ENCODE peak calls at places on chromosomes 6 and 20, in nine cellular contexts. Z, W, S, K, B, F, U, P and H are unnamed samples. For H3K27me3, the result is how much of the 10 kb centered on the place peaks cover.

GRCh38 chr6:87944541-87944954 is 103.1 kb upstream of the SPACA1 start:
- DNase-seq in Z (peak), W (peak), S (peak), K (peak), B (no peak), F (peak), U (peak), P (no peak), H (no peak)

GRCh38 chr20:41072099-41072798 is 43.6 kb downstream of the TOP1 start:
- DNase-seq in Z (peak), W (peak), S (peak), K (no peak), B (peak), F (no peak), U (peak), P (no peak), H (peak)

GRCh38 chr6:106608080-106608668 is 21.1 kb downstream of the RTN4IP1 start:
- DNase-seq in Z (peak), W (peak), S (no peak), K (peak), B (no peak), F (peak), U (no peak), P (no peak), H (no peak)

GRCh38 chr6:146200136-146200708 is 171.4 kb downstream of the GRM1 start:
- DNase-seq in Z (no peak), W (no peak), S (no peak), K (no peak), B (no peak), F (no peak), U (no peak), P (no peak), H (no peak)

GRCh38 chr6:56815436-56815835 is 139.5 kb upstream of the BEND6 start:
- DNase-seq in Z (no peak), W (no peak), S (no peak), K (no peak), B (no peak), F (no peak), U (no peak), P (no peak), H (no peak)

GRCh38 chr20:52083627-52084232 is 107.8 kb downstream of the ZFP64 start:
- DNase-seq in Z (peak), W (peak), S (peak), K (peak), B (peak), F (peak), U (peak), P (peak), H (no peak)

GRCh38 chr6:54624216-54624615 is 222.4 kb upstream of the FAM83B start:
- DNase-seq in Z (no peak), W (no peak), S (no peak), K (no peak), B (no peak), F (no peak), U (no peak), P (no peak), H (no peak)

GRCh38 chr6:159080217-159080976 is 35.6 kb upstream of the TAGAP start:
- DNase-seq in Z (no peak), W (no peak), S (no peak), K (no peak), B (no peak), F (no peak), U (no peak), P (no peak), H (no peak)

GRCh38 chr6:130412556-130413290 is 46.9 kb downstream of the TMEM200A start:
- DNase-seq in Z (no peak), W (peak), S (no peak), K (no peak), B (no peak), F (no peak), U (no peak), P (no peak), H (no peak)

GRCh38 chr6:5994234-5994998 is 12.3 kb downstream of the NRN1 start:
- DNase-seq in Z (no peak), W (no peak), S (no peak), K (no peak), B (no peak), F (no peak), U (no peak), P (peak), H (no peak)

GRCh38 chr6:35328108-35328723 is 14.1 kb upstream of the PPARD start:
- DNase-seq in Z (no peak), W (no peak), S (no peak), K (no peak), B (no peak), F (no peak), U (no peak), P (no peak), H (no peak)

GRCh38 chr6:168516941-168517741 is 76.2 kb downstream of the SMOC2 start:
- DNase-seq in Z (no peak), W (no peak), S (no peak), K (no peak), B (peak), F (no peak), U (no peak), P (no peak), H (no peak)

GRCh38 chr6:28863607-28864320 is 60.0 kb downstream of the TRIM27 start:
- DNase-seq in Z (peak), W (peak), S (peak), K (peak), B (peak), F (peak), U (peak), P (peak), H (peak)

GRCh38 chr6:84082693-84083265 is 49.2 kb downstream of the MRAP2 start:
- DNase-seq in Z (no peak), W (no peak), S (no peak), K (no peak), B (no peak), F (no peak), U (no peak), P (no peak), H (no peak)

GRCh38 chr20:45374101-45374467 is 4.0 kb downstream of the TP53TG5 start:
- DNase-seq in Z (no peak), W (no peak), S (no peak), K (no peak), B (no peak), F (no peak), U (no peak), P (no peak), H (no peak)

GRCh38 chr20:24917056-24917455 is 32.0 kb upstream of the CST7 start:
- DNase-seq in Z (no peak), W (no peak), S (no peak), K (no peak), B (no peak), F (no peak), U (no peak), P (peak), H (no peak)

GRCh38 chr6:122364084-122364483 is 35.4 kb upstream of the HSF2 start:
- DNase-seq in Z (no peak), W (no peak), S (no peak), K (no peak), B (no peak), F (no peak), U (no peak), P (no peak), H (no peak)

GRCh38 chr6:107666084-107666981 is 157.8 kb downstream of the SCML4 start:
- DNase-seq in Z (peak), W (peak), S (no peak), K (no peak), B (no peak), F (no peak), U (no peak), P (no peak), H (no peak)

GRCh38 chr6:56437171-56437900 is 190.0 kb upstream of the COL21A1 start:
- DNase-seq in Z (no peak), W (no peak), S (no peak), K (no peak), B (no peak), F (no peak), U (no peak), P (no peak), H (no peak)

GRCh38 chr6:1226208-1227099 is 85.4 kb upstream of the FOXQ1 start:
- DNase-seq in Z (no peak), W (no peak), S (no peak), K (no peak), B (no peak), F (no peak), U (no peak), P (no peak), H (no peak)

GRCh38 chr6:149887343-149887742 is 10.6 kb downstream of the RAET1E start:
- DNase-seq in Z (peak), W (peak), S (no peak), K (no peak), B (no peak), F (no peak), U (no peak), P (no peak), H (no peak)

GRCh38 chr6:112469306-112469705 is 122.2 kb downstream of the RFPL4B start:
- DNase-seq in Z (no peak), W (no peak), S (no peak), K (no peak), B (no peak), F (no peak), U (no peak), P (no peak), H (no peak)

GRCh38 chr6:35581633-35582032 is 68.9 kb upstream of the TULP1 start:
- DNase-seq in Z (no peak), W (peak), S (no peak), K (no peak), B (no peak), F (no peak), U (no peak), P (peak), H (no peak)

GRCh38 chr6:8993111-8993510 is 557.8 kb upstream of the SLC35B3 start:
- DNase-seq in Z (no peak), W (no peak), S (no peak), K (no peak), B (no peak), F (no peak), U (no peak), P (no peak), H (no peak)

GRCh38 chr6:3625161-3625979 is 126.1 kb downstream of the PXDC1 start:
- DNase-seq in Z (no peak), W (no peak), S (no peak), K (no peak), B (no peak), F (no peak), U (peak), P (peak), H (peak)

GRCh38 chr20:37624963-37625362 is 68.9 kb upstream of the CTNNBL1 start:
- DNase-seq in Z (no peak), W (no peak), S (no peak), K (no peak), B (no peak), F (no peak), U (no peak), P (no peak), H (no peak)

GRCh38 chr6:81896561-81896960 is 144.1 kb upstream of the TENT5A start:
- DNase-seq in Z (no peak), W (peak), S (no peak), K (no peak), B (no peak), F (no peak), U (no peak), P (no peak), H (no peak)

GRCh38 chr20:20712004-20712473 is 405 bp downstream of the RALGAPA2 start:
- DNase-seq in Z (peak), W (no peak), S (no peak), K (peak), B (no peak), F (no peak), U (no peak), P (no peak), H (no peak)

GRCh38 chr6:7727951-7728854 is 2.3 kb downstream of the BMP6 start:
- DNase-seq in Z (peak), W (no peak), S (no peak), K (peak), B (peak), F (no peak), U (no peak), P (peak), H (peak)

GRCh38 chr20:37484386-37484785 is 36.7 kb upstream of the NNAT start:
- DNase-seq in Z (no peak), W (no peak), S (no peak), K (no peak), B (no peak), F (no peak), U (no peak), P (no peak), H (no peak)

GRCh38 chr6:43742285-43742684 is 27.7 kb upstream of the VEGFA start:
- DNase-seq in Z (no peak), W (no peak), S (no peak), K (no peak), B (no peak), F (no peak), U (no peak), P (no peak), H (peak)

GRCh38 chr6:26087284-26088115 is at the start of gene HFE:
- DNase-seq in Z (peak), W (peak), S (peak), K (peak), B (peak), F (peak), U (peak), P (peak), H (peak)

GRCh38 chr6:41411961-41412360 is 76.6 kb downstream of the NCR2 start:
- DNase-seq in Z (no peak), W (no peak), S (no peak), K (no peak), B (no peak), F (no peak), U (no peak), P (no peak), H (no peak)
- H3K27me3 ChIP-seq in Z (under half), W (half or more), S (under half), K (under half), B (under half), F (under half), U (under half), P (half or more), H (half or more)

DNA sequence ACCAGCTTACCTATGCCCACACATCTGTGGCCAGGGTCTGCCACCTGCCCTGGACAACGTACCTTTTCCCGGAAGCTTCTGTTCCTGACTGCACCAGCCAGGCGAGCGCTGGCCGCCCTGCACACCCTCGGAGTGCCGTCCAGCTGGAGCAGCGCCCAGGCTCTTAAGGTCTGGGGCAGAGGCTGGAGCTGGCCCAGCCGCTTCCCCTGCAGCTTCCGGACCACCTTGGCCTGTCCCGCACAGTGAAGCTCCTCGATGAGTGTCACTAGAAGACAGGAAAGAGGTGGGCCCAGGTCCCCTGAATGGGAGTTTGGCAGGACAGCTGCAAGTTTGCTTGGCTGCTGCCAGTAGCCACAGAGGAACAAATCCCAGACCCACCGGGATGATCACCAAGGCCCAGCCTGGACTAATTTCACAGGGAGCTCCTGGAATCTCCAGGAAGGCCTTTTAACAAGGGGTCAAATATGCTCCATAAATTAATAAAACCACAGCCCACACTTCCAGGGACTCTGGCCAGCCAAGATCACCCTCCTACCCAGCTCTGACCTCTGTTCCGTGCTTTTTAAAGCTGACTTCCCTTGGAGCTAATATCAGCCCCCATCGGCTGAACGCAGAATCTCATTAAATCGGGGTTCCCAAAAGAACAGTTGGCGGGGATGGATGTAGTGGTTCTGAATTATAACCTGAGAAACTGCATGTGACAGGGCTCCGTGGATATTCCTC is 82.3 kb downstream of the PTPN1 start:
- DNase-seq in Z (peak), W (no peak), S (peak), K (no peak), B (peak), F (no peak), U (no peak), P (no peak), H (peak)
- TF ChIP-seq POLR2A in Z (no peak), W (no peak), S (no peak), K (no peak), B (no peak), F (no peak), U (no peak), P (no peak), H (no peak)

GRCh38 chr20:10219452-10219791 is 792 bp downstream of the SNAP25 start:
- DNase-seq in Z (peak), W (peak), S (peak), K (peak), B (peak), F (peak), U (peak), P (peak), H (peak)
- H3K27me3 ChIP-seq in Z (under half), W (under half), S (under half), K (half or more), B (under half), F (under half), U (under half), P (under half), H (half or more)

DNA sequence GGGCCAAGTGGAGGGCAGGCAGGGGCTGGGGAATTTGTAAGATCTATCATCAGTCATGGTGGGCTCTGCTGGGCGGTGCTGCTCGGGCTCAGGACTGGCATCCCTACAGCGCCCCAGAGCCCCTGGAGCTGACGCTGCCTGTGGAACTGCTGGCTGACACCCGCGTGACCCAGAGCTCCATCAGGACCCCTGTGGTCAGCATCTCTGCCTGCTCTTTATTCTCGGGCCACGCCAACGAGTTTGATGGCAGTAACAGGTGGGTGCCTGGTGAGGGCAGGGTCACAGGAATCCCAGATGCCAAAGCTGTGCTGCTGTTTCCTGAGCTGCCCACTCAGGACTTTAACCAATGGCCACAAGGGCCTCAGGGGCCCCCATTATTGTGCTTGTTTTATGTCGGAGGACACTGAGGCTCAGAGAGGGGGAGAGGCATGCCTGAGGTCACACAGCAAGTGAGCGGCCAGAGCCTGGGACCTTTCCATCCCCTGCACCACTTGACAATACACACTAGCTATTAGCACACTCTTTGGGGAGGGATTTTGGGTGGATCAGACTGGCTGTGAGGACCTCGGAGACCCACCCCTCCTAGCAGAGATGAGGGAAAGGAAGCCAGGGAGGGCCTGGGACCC is 6.3 kb downstream of the BPIFB2 start:
- DNase-seq in Z (no peak), W (no peak), S (no peak), K (no peak), B (no peak), F (no peak), U (no peak), P (no peak), H (peak)
- TF ChIP-seq POLR2A in Z (no peak), W (no peak), S (no peak), K (no peak), B (no peak), F (no peak), U (no peak), P (no peak), H (no peak)

GRCh38 chr20:64209148-64209547 is 44.9 kb downstream of the MYT1 start:
- DNase-seq in Z (no peak), W (no peak), S (no peak), K (no peak), B (no peak), F (no peak), U (no peak), P (no peak), H (no peak)
- H3K27me3 ChIP-seq in Z (under half), W (under half), S (under half), K (under half), B (under half), F (under half), U (under half), P (under half), H (under half)

DNA sequence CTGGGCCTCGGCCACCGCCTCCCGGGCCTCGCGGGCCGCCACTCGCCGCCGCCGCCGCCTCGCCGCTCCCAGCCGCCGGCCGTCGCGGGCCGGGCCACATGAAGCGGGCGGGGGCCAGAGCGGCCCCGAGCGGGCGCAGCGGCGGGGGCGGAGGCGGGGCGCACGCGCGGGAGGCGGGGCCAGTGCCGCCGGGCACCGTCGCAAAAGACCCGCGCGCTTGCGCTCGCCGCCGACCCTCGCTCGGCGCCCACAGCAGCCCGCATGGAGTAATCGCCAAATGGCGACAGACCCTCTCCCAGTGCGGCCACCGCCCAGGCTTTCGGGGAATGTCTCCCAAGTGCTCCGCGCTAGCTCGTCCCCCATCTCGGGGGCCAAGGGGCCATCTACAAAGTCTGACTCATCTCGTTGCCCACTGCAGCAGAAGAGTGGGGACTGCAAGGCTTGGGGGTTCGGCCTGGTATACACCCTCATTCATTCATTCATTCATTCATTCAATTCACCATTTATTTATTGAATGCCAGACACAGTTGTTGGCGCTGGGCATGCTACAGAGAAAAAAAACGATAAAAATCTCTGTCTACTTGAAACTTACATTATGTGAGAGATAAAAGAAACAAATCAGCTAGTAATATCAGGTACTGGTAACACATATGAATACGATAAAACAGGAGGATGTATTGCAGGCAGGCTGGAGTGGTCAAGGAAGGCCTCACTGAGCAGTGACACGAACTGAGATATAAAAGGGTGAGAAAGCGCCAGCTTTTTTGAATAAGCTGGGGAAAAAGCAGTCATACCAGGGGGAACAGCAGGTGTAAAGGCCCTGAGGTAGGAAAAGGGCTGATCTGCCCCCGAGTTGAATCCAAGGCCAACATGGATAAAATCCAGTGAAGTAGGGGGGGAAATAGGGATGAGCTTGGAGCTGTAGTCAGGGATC is at the start of gene B4GALT5:
- DNase-seq in Z (peak), W (peak), S (peak), K (peak), B (peak), F (peak), U (peak), P (peak), H (peak)
- TF ChIP-seq POLR2A in Z (peak), W (no peak), S (peak), K (no peak), B (no peak), F (peak), U (no peak), P (no peak), H (no peak)

DNA sequence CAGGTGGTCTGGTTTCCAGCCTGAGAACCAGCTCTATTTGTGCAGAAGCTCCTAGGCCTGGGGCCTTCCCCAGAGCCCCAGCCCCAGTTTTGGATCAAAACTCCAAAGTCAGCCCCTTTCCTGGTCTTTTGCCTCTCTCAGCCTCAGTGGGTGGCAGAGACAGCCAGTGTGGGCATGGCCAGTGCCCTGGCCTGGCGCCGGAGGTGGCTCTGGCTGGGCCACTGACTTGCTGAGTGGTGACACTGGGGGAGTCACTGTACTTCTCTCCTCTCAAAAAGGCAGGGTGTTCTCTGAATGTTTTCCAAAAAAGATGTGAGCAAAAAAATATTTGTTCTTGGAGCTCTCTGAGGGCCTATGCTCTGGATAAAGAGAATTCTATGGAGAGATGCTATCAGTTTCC is 20.0 kb upstream of the MLN start:
- DNase-seq in Z (no peak), W (no peak), S (no peak), K (no peak), B (no peak), F (no peak), U (no peak), P (no peak), H (no peak)
- H3K27me3 ChIP-seq in Z (under half), W (under half), S (under half), K (under half), B (under half), F (under half), U (under half), P (under half), H (under half)